ENCODE peak calls at places on chromosome X, in five cellular contexts. V, Z, S, N and J are unnamed samples.
A peak's percentile ranks its signal among the peaks of the same experiment; 100 is the strongest.

GRCh38 chrX:135652602-135653001 is 60.8 kb upstream of the CT45A1 start:
- DNase-seq in V (no peak), Z (no peak), S (no peak), N (no peak), J (no peak)

GRCh38 chrX:100695302-100695701 is 36.6 kb downstream of the SYTL4 start:
- DNase-seq in V (no peak), Z (no peak), S (no peak), N (no peak), J (peak; percentile 20)

GRCh38 chrX:258291-259040 is 22.7 kb upstream of the PLCXD1 start:
- DNase-seq in V (no peak), Z (no peak), S (no peak), N (no peak), J (peak; percentile 4)

GRCh38 chrX:35104626-35105025 is 162.0 kb downstream of the FAM47B start:
- DNase-seq in V (no peak), Z (no peak), S (no peak), N (no peak), J (no peak)

GRCh38 chrX:118347131-118347530 is 1.2 kb downstream of the WDR44 start:
- DNase-seq in V (no peak), Z (no peak), S (no peak), N (no peak), J (no peak)

GRCh38 chrX:128021566-128021965 is 30.6 kb downstream of the ACTRT1 start:
- DNase-seq in V (no peak), Z (no peak), S (no peak), N (no peak), J (no peak)

GRCh38 chrX:31021537-31021936 is 50.3 kb downstream of the FTHL17 start:
- DNase-seq in V (no peak), Z (no peak), S (no peak), N (no peak), J (no peak)

GRCh38 chrX:64192040-64192439 is 13.5 kb downstream of the AMER1 start:
- DNase-seq in V (no peak), Z (no peak), S (no peak), N (no peak), J (no peak)

GRCh38 chrX:103464071-103464773 is 55.1 kb downstream of the RAB40A start:
- DNase-seq in V (peak; percentile 31), Z (no peak), S (no peak), N (no peak), J (peak; percentile 29)

GRCh38 chrX:38052096-38052495 is 45.7 kb downstream of the SYTL5 start:
- DNase-seq in V (no peak), Z (no peak), S (no peak), N (no peak), J (no peak)

DNA sequence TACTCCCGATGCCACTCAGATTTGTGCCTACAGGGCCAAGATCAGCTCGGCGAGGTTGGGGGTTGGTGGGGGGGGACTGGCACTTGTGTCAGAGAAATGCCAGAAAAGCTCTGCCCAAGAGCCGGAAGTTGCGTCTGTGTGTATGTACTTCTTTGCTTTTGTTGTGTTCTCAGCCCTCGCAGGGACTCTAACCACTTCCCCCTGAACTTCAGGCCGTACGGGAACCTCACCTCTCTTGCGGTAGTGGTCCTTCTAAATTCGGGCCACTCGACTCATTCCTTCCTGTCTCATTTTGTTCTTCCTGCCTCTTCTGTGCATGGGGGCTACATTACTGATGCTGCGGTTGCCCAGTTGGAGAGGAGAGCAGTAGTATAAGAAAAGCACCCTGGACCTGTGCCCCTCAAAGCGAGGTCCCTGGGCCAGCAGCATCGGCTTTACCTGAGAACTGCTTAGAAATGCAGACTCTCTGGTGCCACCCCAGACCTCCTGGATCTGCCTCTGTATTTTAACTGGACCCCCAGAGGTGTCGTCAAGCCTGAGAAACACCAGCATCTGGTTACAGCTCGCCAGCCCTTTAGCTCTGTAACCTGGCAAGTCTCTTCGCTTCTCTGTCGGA is 146.3 kb upstream of the RPS6KA3 start:
- DNase-seq in V (peak; percentile 4), Z (peak; percentile 29), S (no peak), N (no peak), J (no peak)
- H3K27ac ChIP-seq in V (no peak overlapping the region), Z (peak overlapping the region; percentile 44), S (peak overlapping the region; percentile 69), N (no peak overlapping the region), J (no peak overlapping the region)

DNA sequence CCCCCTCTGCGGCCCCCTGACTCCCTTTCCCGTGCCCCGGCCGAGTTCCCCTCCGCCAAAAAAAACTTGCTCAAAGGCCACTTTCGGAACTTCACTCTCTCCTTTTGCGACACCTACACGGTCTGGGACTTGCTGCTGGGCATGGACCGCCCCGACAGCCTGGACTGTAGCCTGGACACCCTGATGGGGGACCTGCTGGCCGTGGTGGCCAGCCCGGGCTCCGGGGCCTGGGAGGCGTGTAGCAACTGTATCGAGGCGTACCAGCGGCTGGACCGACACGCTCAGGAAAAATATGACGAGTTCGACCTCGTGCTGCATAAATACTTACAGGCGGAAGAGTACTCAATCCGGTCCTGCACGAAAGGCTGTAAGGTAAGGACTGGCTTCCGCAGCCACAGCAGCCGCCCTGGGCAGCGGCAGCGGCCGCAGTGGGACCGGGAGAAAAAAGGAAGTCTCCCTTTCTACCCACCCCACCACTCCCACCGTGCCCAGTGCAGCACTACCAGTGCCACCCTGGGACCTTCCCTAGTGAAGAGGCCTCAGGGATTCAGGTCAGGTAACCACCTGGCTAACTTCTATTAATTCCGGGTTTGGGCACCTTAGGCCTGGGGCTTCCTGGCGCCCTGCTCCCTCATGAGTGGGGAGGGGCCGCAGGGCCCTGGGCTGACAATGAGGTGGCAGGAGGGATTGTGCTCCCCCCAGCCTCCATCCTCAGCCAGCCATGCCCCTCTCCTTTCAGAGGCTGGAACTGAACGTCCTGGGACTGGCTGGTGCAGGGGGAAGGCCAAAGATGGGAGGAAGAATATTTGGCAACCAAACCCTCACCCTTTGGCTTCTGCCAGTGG is 1.9 kb downstream of the NALF2 start:
- DNase-seq in V (peak; percentile 40), Z (no peak), S (no peak), N (no peak), J (no peak)
- H3K4me3 ChIP-seq in V (peak overlapping the region; percentile 84), Z (peak overlapping the region; percentile 45), S (no peak overlapping the region), N (no peak overlapping the region), J (peak overlapping the region; percentile 68)

GRCh38 chrX:52216541-52216940 is 31.9 kb downstream of the MAGED4 start:
- DNase-seq in V (no peak), Z (no peak), S (no peak), N (no peak), J (no peak)

GRCh38 chrX:52217494-52218160 is 32.9 kb downstream of the MAGED4 start:
- DNase-seq in V (peak; percentile 1), Z (no peak), S (no peak), N (no peak), J (no peak)

DNA sequence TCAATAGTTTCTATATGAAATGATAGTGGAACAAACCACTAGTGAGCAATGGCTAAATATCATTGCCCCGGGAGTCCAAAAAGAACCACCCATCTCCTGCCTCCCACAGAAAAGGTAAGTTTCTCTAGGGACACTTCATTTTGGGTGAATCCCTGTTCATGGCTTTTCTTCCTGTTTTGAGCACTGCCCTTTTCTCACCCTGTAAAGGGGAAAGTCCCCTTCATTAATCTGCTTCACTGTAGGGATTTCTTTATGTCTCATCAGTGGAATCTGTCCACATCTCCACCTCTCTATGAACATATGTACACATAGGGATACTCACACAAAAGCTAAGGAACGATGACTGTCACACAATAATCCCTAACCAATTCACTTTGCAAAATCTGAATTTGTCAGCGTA is 28.6 kb downstream of the MAGED4 start:
- DNase-seq in V (no peak), Z (no peak), S (no peak), N (no peak), J (no peak)
- H3K27ac ChIP-seq in V (no peak overlapping the region), Z (no peak overlapping the region), S (no peak overlapping the region), N (no peak overlapping the region), J (no peak overlapping the region)

GRCh38 chrX:109629310-109629709 is 4.3 kb upstream of the KCNE5 start:
- DNase-seq in V (no peak), Z (no peak), S (no peak), N (no peak), J (no peak)

GRCh38 chrX:109624022-109624421 is 950 bp downstream of the KCNE5 start:
- DNase-seq in V (no peak), Z (no peak), S (no peak), N (no peak), J (no peak)

GRCh38 chrX:109622270-109622669 is 2.7 kb downstream of the KCNE5 start:
- DNase-seq in V (no peak), Z (no peak), S (no peak), N (no peak), J (no peak)

GRCh38 chrX:109626637-109627036 is 1.7 kb upstream of the KCNE5 start:
- DNase-seq in V (no peak), Z (no peak), S (no peak), N (no peak), J (no peak)

DNA sequence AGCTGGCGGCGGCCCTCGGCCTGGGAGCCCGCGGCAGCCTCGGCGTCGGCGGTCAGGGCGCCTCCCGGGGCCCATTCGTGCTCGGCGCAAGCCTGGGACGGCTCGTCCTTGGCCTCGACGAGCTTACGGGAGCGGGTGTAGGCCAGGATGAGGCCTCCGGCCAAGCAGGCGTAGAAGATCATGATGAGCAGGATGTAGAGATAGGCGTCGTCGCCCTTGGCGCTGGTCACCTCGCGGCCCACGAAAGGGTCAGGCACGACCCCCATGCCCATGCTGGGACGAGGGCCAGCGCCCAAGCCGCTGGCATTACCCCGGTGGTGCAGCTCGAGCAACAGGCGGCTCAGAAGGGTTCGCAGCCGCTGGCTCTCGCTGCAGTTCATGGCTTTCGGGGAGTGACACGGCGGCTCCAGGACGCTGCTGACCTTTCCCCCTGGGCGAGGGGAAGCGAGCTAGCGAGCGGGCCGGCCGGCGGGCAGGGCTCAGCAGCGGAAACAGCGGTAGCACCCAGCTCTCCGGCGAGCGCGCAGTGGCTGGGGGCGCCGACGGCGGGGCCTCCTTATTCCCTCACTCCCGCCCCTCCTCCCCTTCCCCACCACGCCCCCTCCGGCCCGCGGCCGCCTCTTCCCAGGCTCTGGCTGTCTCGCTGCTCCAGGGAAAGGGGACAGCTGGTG is at the start of gene KCNE5:
- DNase-seq in V (no peak), Z (no peak), S (no peak), N (peak; percentile 21), J (no peak)
- H3K4me3 ChIP-seq in V (no peak within 1 kb of the TSS), Z (peak within 1 kb of the TSS; percentile 31), S (no peak within 1 kb of the TSS), N (no peak within 1 kb of the TSS), J (no peak within 1 kb of the TSS)

GRCh38 chrX:50644496-50644895 is 169.5 kb downstream of the SHROOM4 start:
- DNase-seq in V (no peak), Z (no peak), S (no peak), N (no peak), J (no peak)

GRCh38 chrX:50648151-50648550 is 165.8 kb downstream of the SHROOM4 start:
- DNase-seq in V (no peak), Z (no peak), S (no peak), N (no peak), J (no peak)

GRCh38 chrX:50638123-50638522 is 167.5 kb upstream of the DGKK start:
- DNase-seq in V (no peak), Z (no peak), S (no peak), N (peak; percentile 38), J (no peak)

DNA sequence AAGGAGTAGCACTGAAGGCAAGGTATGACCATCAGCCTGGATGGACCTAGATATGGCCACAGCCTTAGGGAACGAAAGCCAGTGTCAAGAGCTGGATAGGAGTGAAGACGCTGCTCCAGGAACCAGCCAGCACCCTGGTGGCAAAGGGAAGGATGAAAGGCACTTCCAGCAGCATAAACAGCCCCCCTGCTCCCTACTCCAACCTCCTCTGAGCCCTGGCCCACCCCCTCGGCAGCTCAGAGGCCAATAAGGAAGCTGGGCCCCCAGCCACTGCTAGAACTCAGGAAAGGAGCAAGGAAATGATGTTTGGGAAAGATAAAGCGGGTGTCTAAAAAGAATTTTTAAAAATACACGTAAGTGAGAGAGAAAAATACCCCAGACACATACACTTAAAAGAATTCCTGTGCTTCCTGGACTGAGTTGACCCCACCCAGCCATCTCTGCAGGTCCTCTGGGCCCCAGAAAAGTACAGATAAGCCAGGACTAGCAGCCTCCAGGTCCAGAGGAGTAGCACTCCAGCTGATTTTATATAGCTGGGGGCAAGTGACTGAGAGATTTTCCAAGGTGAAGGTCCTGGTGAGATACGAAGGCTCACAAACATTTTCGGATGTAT is 170.4 kb downstream of the SHROOM4 start:
- DNase-seq in V (no peak), Z (no peak), S (no peak), N (peak; percentile 31), J (no peak)
- H3K27ac ChIP-seq in V (no peak overlapping the region), Z (no peak overlapping the region), S (no peak overlapping the region), N (no peak overlapping the region), J (no peak overlapping the region)